ENCODE peak calls at places on chromosomes 2 and 18, in eight cellular contexts. Y is lower lobe of right lung; A is CD8-positive, alpha-beta T cell; V is Panc1; X is uterus; U is breast epithelium; K is endodermal cell; B is IMR-90. G is an unnamed sample.

GRCh38 chr2:172858473-172858745 is 122.8 kb downstream of the RAPGEF4 start:
- DNase-seq in X (no peak), B (peak), K (no peak), A (no peak), V (no peak), Y (no peak), U (no peak), G (no peak)

GRCh38 chr2:42178335-42178734 is 9.2 kb downstream of the EML4 start:
- DNase-seq in V (no peak), X (no peak), Y (no peak), B (no peak), A (no peak), U (no peak), K (no peak), G (no peak)

GRCh38 chr2:181203916-181204315 is 223.5 kb downstream of the UBE2E3 start:
- DNase-seq in U (no peak), K (no peak), X (no peak), B (peak), A (no peak), Y (no peak), V (no peak), G (no peak)

GRCh38 chr2:13638181-13638580 is 921.4 kb downstream of the TRIB2 start:
- DNase-seq in B (peak), K (no peak), V (no peak), A (no peak), U (no peak), Y (no peak), X (no peak), G (no peak)

GRCh38 chr18:62999392-62999791 is 284.1 kb downstream of the PHLPP1 start:
- DNase-seq in V (no peak), K (no peak), A (no peak), X (peak), U (no peak), Y (no peak), B (peak), G (no peak)

GRCh38 chr18:74682998-74683311 is 85.3 kb downstream of the ZNF407 start:
- DNase-seq in U (no peak), A (no peak), Y (no peak), X (no peak), K (no peak), V (no peak), B (peak), G (no peak)

GRCh38 chr2:45782968-45783367 is 131.5 kb downstream of the PRKCE start:
- DNase-seq in V (no peak), X (no peak), Y (no peak), U (no peak), K (no peak), B (no peak), A (no peak), G (no peak)

GRCh38 chr2:70043252-70043875 is 43.9 kb upstream of the PCBP1 start:
- DNase-seq in B (no peak), U (no peak), K (no peak), Y (peak), X (no peak), V (no peak), A (no peak), G (no peak)

GRCh38 chr2:240810199-240810598 is 9.8 kb downstream of the KIF1A start:
- DNase-seq in B (no peak), X (no peak), V (no peak), A (no peak), Y (no peak), K (no peak), U (no peak), G (no peak)

DNA sequence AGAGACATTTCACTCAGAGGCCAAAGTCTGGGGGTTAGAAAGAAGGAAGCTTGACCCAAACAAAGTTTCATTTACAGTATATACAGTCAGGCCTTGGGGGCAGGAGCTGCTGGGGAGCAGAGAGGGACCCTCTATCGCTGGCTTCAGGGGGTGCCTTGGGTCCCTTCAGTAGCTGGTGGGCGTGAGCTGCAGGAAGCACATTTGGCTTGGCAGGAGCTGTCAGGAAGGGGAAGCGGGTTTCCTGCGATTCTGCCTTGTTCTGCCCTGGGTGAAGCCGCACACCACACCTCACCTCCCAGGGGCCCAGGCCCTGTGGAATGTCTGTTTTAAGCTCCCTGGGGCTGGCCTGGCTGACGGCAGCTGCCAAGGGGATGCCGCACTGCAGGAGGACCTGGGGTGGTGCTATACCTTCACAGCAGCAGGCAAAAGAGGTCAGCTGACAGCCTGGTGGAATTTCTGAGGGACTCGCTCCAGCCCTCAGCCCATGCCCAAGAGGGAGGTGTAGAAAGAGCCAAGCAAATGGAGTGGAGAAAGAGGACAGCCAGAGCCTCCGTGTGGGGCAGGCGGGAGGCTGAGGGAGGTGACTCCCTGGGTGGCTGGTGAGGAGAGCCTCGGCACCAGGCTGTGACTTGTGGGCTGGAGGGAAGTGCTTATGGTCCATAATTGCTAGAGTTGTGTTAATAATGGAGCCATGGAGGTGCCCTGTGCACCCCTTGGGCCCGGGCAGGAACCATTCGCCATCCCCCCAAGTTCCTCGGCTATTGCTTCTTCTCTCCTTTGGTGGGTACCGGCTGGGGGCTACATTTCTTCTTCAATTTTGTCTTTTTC is 43.9 kb downstream of the PSD4 start:
- DNase-seq in X (no peak), K (peak), B (no peak), Y (no peak), A (no peak), V (no peak), U (no peak), G (no peak)
- TF ChIP-seq CTCF in X (no peak), K (no peak), B (no peak), Y (no peak), A (no peak), V (no peak), U (no peak), G (no peak)

DNA sequence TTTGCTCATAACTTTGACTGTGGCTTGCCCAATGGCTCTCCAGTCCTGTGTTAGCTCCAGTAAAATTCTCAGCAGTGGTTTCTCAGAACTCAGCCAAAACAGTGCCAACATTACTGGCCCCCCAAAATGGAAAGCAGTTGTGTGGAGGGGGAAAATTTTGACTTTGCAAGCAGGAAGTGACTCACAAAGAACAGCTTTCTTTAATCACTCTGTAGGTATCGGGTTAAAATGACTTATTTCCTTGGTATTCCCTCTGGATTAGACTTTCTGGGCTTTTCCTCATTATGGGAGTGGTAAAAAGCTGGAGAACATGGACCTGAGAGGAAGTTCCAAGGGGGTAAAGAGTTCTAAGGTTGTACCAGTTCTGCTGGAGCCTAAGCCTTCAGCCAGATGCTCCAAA is 175.7 kb upstream of the RND3 start:
- DNase-seq in A (no peak), B (peak), X (no peak), V (no peak), U (no peak), K (no peak), Y (no peak), G (peak)
- H3K27ac ChIP-seq in A (no peak), B (peak), X (no peak), V (no peak), U (no peak), K (no peak), Y (no peak), G (peak)

DNA sequence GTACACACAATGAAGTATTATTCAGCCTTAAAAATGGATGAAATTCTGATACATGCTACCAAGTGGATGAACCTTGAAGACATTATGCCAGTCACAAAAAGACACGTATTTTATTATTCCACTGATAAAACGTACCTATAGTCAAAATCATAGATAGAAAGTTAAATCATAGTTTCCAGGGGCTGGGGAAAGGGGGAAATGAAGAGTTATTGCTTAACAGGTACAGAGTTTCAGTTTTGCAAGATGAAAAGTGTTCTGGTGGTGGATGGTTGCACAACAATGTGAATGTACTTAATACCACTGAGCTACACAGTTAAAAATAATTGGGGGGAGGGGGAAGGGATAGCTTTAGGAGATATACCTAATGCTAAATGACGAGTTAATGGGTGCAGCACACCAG is 279.0 kb upstream of the STON1 start:
- DNase-seq in B (peak), U (no peak), K (no peak), X (no peak), V (no peak), Y (no peak), A (no peak), G (no peak)
- H3K4me3 ChIP-seq in B (no peak), U (no peak), K (no peak), X (no peak), V (no peak), Y (no peak), A (no peak), G (no peak)

DNA sequence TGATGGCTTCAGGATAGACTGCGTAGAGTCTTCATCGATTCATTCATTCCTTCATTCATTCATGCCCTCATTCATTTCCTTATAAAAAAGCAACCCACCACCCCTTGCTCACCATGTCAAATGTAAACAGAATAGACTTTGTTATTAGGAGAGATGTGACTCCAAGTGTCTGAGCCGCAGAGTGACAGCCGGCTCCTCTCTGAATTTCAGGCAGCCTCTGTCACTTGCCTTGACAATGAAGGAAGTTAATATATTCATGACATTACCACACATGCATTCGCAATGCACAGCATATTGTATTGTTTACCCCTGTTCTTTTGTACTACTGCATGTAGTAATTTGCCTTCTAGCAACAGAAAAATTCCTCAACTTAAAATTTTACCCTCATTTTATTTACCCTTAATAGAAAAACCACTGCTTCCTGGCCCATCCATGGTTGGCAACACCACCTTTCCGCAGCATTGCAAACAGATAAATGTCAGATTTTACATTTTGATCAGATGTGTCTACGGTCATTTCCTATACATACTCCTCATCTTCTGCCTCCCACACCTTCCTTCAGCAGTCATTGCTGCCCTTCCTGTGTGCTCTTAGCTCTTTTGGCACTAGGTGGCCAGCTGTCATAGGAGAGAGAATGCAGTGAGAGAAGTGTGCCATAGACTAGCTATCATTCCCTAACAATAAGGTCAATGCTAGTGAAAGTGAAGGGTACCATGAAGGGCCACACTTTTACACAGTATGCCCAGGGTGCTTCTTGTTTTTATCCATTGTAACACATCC is 1090.8 kb downstream of the BCL11A start:
- DNase-seq in V (no peak), A (no peak), U (no peak), X (no peak), Y (no peak), K (peak), B (no peak), G (no peak)
- TF ChIP-seq CTCF in V (no peak), A (no peak), U (no peak), X (no peak), Y (no peak), K (peak), B (no peak), G (no peak)

GRCh38 chr2:71948781-71949536 is 198.7 kb downstream of the CYP26B1 start:
- DNase-seq in Y (no peak), K (peak), V (no peak), X (no peak), A (no peak), B (peak), U (no peak), G (no peak)
- H3K27ac ChIP-seq in Y (no peak), K (no peak), V (no peak), X (no peak), A (no peak), B (no peak), U (no peak), G (no peak)

DNA sequence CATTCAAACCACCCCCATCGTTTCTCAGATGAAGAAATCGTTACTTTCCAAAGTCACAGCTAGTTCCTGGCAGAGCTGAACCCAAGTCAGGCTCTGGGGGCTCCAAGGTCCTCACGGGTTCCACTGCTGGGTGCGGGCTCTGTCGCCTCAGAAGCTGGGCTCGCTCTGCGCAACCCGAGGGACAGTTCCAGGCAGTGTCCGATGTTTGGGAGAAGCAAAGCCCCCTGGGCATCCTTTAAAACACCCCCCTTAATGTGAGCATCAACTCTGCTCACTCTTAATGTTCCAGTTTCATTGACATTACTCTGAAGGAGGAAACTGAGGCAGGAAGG is 796 bp downstream of the AOX1 start:
- DNase-seq in K (no peak), V (no peak), X (no peak), U (no peak), B (no peak), Y (no peak), A (no peak), G (no peak)
- H3K4me3 ChIP-seq in K (peak), V (peak), X (peak), U (peak), B (no peak), Y (peak), A (no peak), G (no peak)

GRCh38 chr18:22789600-22789999 is 143.5 kb upstream of the RBBP8 start:
- DNase-seq in U (no peak), Y (no peak), B (no peak), A (no peak), X (no peak), V (no peak), K (no peak), G (no peak)

GRCh38 chr18:22783245-22783644 is 149.9 kb upstream of the RBBP8 start:
- DNase-seq in U (no peak), V (no peak), B (no peak), A (no peak), Y (no peak), K (no peak), X (no peak), G (no peak)

GRCh38 chr18:22778996-22779395 is 154.1 kb upstream of the RBBP8 start:
- DNase-seq in U (no peak), B (no peak), V (no peak), X (no peak), A (no peak), Y (no peak), K (no peak), G (no peak)

GRCh38 chr18:22783662-22784076 is 149.5 kb upstream of the RBBP8 start:
- DNase-seq in V (no peak), X (no peak), K (peak), B (no peak), A (no peak), Y (no peak), U (no peak), G (no peak)
- TF ChIP-seq CTCF in V (no peak), X (no peak), K (no peak), B (no peak), A (no peak), Y (no peak), U (no peak), G (no peak)

DNA sequence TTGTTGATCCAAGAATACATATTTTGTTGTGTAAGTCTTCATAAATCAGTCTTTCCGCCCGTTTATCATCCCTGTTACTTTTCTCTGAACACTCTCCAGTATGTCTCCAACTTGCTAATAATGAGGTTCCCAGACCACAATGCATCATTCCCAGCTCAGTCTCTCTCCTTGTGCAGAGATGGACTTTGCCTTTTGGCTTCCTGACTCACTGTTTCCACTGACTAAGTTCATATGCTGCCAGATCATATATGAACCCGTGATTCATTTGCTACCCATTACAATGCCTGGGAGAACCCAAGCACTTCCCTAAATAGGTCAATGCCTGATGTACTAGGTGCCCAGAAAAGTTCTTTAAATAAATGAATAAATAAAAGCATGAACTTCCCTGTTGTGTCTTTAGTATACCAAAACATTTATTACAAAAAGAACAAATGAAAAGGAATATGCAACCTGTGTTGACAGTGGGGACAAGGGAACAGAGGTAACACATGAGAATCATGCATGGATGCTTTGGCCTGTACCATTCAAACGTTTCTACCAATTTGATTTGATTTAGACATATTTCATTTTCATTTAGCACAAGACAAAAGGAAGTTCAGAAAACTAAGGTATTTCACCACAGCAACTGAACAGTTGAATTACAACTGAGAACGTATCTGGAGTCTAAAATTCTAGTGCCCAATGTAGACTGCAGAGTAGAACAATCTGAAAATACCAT is 215.4 kb upstream of the HNRNPA3 start:
- DNase-seq in V (peak), A (no peak), U (no peak), X (peak), K (no peak), B (peak), Y (no peak), G (peak)
- H3K27ac ChIP-seq in V (no peak), A (no peak), U (peak), X (peak), K (no peak), B (no peak), Y (no peak), G (no peak)

DNA sequence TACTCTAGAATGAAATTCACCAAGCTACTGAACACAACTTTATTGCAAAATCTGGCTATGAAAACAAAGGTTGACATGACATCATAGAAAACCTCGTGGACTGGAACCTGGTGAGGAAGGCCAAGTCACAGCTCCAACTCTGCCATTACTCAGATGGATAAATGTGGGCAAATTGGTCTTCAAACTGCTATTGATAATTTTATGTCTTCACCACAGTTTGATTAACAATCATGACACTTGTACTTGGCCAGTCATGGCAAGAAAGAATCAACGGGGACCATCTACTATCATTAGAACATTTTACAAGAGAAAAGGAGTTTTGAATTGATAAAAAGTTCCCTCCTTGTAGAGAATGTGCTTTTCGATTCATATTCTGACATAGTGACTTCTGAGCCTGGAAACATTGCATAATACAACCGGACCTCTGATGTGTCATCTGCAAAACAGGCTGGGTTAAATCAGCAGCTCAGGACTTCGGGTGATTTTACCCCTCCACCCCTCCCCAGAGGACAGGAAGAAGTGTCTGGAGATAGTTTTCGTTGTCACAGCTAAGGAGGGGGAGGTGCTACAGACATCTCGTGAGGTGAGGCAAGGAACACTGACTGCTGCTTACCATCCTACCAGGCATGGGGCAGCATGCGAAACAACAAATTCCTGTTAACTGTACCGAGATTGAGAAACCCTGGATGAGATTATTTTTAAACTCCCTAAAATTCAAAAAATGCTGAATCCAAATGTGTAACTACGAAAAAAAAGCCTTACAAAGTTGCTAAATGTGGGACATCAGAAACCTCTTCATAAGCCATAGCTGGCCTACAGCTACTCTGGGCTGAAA is 8.4 kb downstream of the L3MBTL4 start:
- DNase-seq in U (no peak), B (peak), K (no peak), X (no peak), Y (no peak), A (no peak), V (no peak), G (no peak)
- H3K4me3 ChIP-seq in U (no peak), B (no peak), K (no peak), X (no peak), Y (no peak), A (no peak), V (no peak), G (no peak)

G was measured in AG04450.